ENCODE peak calls at places on chromosomes 7 and 10, in seven cellular contexts. Z is sigmoid colon; O is CD4-positive, alpha-beta T cell; N is GM12864; H is pancreas; C is neural progenitor cell; L is cardiac muscle cell. M is an unnamed sample.

GRCh38 chr10:46544989-46545791 is 11.3 kb downstream of the GPRIN2 start:
- DNase-seq in Z (peak), O (no peak), N (no peak), H (peak), C (peak), L (no peak), M (no peak)

GRCh38 chr7:127809285-127809702 is 157.3 kb downstream of the SND1 start:
- DNase-seq in Z (no peak), O (no peak), N (no peak), H (no peak), C (peak), L (peak), M (no peak)

GRCh38 chr10:97640868-97641811 is 669 bp downstream of the PI4K2A start:
- DNase-seq in Z (peak), O (no peak), N (no peak), H (peak), C (peak), L (peak), M (peak)

GRCh38 chr10:105398202-105398601 is 757.1 kb downstream of the SORCS3 start:
- DNase-seq in Z (no peak), O (no peak), N (no peak), H (no peak), C (no peak), L (peak), M (no peak)

GRCh38 chr10:59175538-59176240 is 754 bp upstream of the PHYHIPL start:
- DNase-seq in Z (no peak), O (no peak), N (no peak), H (peak), C (peak), L (peak), M (peak)

GRCh38 chr7:145784809-145785780 is 331.5 kb upstream of the CNTNAP2 start:
- DNase-seq in Z (no peak), O (no peak), N (no peak), H (no peak), C (no peak), L (no peak), M (no peak)

GRCh38 chr7:25028370-25028971 is 48.5 kb upstream of the OSBPL3 start:
- DNase-seq in Z (no peak), O (no peak), N (no peak), H (no peak), C (no peak), L (no peak), M (no peak)

GRCh38 chr7:75878769-75879596 is at the start of gene RHBDD2:
- DNase-seq in Z (peak), O (peak), N (peak), H (peak), C (peak), L (peak), M (peak)

GRCh38 chr7:115417662-115418061 is 495.8 kb downstream of the MDFIC start:
- DNase-seq in Z (no peak), O (no peak), N (no peak), H (no peak), C (peak), L (peak), M (no peak)

GRCh38 chr10:83254698-83255097 is 884.6 kb upstream of the GHITM start:
- DNase-seq in Z (no peak), O (no peak), N (no peak), H (no peak), C (no peak), L (no peak), M (no peak)

GRCh38 chr10:94108200-94108599 is 114.5 kb downstream of the PLCE1 start:
- DNase-seq in Z (no peak), O (no peak), N (no peak), H (no peak), C (no peak), L (no peak), M (no peak)

GRCh38 chr10:92177546-92177945 is 113.3 kb downstream of the CPEB3 start:
- DNase-seq in Z (no peak), O (no peak), N (no peak), H (no peak), C (no peak), L (no peak), M (no peak)

GRCh38 chr10:92184977-92185376 is 105.9 kb downstream of the CPEB3 start:
- DNase-seq in Z (no peak), O (no peak), N (no peak), H (no peak), C (no peak), L (no peak), M (no peak)

GRCh38 chr10:92180326-92180881 is 110.5 kb downstream of the CPEB3 start:
- DNase-seq in Z (no peak), O (no peak), N (no peak), H (no peak), C (no peak), L (no peak), M (no peak)

GRCh38 chr10:92183199-92183598 is 107.7 kb downstream of the CPEB3 start:
- DNase-seq in Z (no peak), O (no peak), N (no peak), H (no peak), C (no peak), L (no peak), M (no peak)

GRCh38 chr10:92181575-92181974 is 109.3 kb downstream of the CPEB3 start:
- DNase-seq in Z (no peak), O (no peak), N (no peak), H (no peak), C (no peak), L (no peak), M (no peak)
- TF ChIP-seq CTCF in Z (no peak), O (no peak), N (peak), H (peak), C (peak), L (peak), M (no peak)

DNA sequence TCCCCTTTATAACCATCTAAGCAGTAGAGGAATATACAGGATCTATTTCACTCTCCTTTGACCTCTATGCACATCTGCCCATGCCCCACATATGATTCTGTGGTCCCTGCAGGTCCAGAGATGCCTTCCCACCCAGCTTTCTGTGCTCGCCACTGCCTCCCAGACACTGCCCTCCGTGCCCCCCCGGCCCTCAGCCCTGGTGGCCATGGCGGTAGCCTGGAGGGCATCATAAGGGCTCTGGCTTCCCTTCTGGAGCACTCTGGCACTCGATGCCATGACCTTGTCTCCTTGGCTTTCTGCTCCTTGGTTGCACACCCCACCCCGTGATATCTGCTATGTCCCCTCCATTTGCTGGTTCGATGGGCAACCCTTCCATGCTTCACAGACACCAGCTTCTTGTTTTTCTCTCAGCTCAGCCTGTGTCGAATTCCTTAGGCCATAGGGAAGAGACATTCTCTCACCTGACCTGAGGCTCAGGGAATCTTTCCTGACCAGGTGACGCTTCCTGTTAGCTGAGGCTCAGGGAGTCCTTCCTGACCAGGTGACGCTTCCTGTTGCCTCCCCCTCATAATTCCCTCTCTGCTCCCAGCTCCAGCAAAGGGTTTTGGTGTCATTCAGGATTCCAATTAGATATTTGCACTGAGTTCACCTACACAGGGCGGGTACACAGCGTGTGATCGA is 100.4 kb upstream of the GLI3 start:
- DNase-seq in Z (no peak), O (no peak), N (no peak), H (no peak), C (no peak), L (no peak), M (no peak)
- TF ChIP-seq CTCF in Z (no peak), O (no peak), N (no peak), H (no peak), C (no peak), L (no peak), M (no peak)

DNA sequence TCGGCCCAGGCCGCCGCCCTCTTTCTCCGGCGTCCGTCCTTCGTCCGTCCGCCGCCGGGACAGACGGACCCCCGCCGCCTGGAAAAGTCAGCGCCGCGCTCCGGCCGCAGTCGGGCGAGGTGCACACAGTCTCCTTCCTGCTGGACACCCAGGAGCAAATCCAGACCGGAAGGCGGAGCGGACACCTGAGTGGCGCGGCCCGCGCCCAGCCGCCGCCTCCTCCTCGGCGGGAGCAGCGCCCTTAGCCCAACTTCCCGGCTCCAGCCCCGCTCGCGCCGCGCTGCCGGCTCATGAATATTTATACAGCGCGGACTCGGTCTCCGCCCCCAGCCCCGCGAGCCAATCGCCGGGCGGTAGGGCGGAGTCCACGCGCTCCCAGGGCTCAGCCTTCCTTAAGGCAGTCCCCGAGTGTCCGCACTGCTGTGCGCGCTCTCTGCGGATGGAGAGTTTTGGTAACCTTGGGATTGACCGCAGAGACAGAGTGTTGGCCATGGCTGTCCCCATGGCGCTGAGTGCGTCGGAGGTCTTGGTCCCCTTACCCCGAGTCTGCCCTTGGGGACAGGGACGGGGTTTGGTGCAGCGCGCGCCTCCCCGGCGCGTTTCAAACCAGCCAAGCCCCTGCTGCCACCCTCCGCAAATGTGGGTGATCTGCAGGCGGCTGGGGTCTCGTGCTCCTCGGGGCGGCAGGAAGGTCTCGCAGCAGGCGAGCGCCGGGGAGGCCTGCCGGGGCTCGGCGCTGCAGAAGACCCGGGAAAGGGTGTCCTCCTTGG is at the start of gene FZD8:
- DNase-seq in Z (peak), O (peak), N (peak), H (peak), C (peak), L (peak), M (peak)
- TF ChIP-seq CTCF in Z (no peak), O (no peak), N (peak), H (no peak), C (peak), L (peak), M (no peak)

DNA sequence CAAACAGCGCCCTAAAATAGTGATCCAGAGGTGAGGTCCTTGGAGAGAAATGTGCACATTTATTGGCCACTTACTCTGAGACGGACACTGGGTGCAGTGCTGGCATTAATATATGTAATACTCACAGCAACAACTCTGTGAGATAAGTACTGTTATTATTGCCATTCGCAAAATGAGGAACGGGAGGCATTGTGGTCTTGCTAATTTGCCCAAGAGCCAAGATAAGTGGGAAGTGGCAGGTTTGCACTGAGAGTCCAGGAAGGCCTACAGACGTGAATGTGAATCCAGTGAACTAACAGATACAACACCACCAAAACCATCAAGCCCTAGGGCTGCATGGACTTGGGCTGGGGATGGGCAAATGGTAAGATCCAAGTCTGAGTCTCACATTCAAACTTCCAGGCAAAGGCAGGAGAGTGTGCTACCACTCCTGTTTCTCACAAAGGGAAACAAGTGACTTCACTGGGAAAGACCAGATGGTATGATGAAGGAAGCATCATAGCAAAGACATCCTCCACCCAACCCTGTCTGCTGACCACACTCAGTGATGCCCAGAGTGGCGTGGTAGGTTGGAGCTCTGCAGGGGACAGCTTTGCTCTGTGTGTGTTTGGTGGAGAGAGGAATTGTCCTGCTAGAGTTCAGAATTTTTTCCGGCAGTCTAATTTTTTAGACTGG is 19.2 kb downstream of the TMEM273 start:
- DNase-seq in Z (no peak), O (no peak), N (no peak), H (no peak), C (no peak), L (no peak), M (no peak)
- TF ChIP-seq CTCF in Z (no peak), O (no peak), N (no peak), H (no peak), C (no peak), L (no peak), M (no peak)

GRCh38 chr7:1640376-1641172 is 29.5 kb upstream of the ELFN1 start:
- DNase-seq in Z (no peak), O (no peak), N (no peak), H (peak), C (no peak), L (no peak), M (no peak)
- TF ChIP-seq CTCF in Z (no peak), O (no peak), N (no peak), H (no peak), C (peak), L (peak), M (no peak)

DNA sequence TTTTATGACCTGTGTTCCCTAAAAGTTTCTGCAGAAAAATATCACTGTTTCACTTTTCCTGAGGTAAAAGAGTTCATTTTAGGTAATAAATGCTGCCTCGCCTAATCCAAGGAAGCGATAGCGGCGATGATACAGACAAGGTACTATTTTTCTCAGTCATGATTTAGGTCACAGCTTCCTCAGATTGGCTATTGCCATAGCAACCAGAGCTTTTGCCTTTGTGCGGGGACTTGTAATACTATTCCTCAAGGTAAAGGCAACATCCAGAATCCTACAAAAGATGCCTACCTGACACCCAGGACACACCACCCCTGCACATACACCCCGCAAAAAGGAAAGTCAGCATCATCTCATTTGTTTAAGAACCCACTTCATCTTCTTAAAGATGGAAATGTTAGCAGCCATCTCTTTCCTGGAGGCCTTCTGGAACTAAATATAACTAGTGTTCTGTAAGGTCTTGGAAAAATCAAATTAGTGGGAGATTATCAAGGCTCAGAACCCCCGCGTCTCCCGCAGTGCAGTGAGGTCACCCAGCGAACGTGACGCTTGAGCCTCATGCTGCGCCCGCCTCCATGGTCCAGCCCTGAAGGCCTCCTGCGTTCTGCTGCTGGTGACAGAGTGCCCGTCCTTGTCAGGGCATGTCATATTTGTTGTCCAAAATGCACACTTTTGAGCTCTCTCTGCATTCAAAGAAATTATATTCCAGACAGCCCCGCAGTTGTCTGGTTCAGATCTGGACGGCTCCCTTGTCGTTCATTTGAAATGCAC is 402.0 kb upstream of the RNF32 start:
- DNase-seq in Z (no peak), O (no peak), N (no peak), H (no peak), C (no peak), L (no peak), M (no peak)
- TF ChIP-seq CTCF in Z (no peak), O (no peak), N (no peak), H (no peak), C (no peak), L (no peak), M (no peak)